ENCODE peak calls at places on chromosomes 5 and 9, in six cellular contexts. W is GM12892, F is K562, R is HepG2, E is H1, O is GM12878. D is an unnamed sample.

GRCh38 chr5:134539732-134540131 is 14.3 kb downstream of the JADE2 start:
- DNase-seq in W (no peak), O (no peak), R (no peak), E (peak), F (no peak), D (no peak)

GRCh38 chr9:88945636-88946333 is 45.5 kb upstream of the S1PR3 start:
- DNase-seq in W (no peak), O (no peak), R (no peak), E (no peak), F (no peak), D (no peak)

GRCh38 chr9:89564257-89564878 is 40.4 kb upstream of the GADD45G start:
- DNase-seq in W (peak), R (peak), F (peak), O (no peak), E (peak), D (peak)

GRCh38 chr9:89814340-89815040 is 209.7 kb downstream of the GADD45G start:
- DNase-seq in F (no peak), O (no peak), R (no peak), W (no peak), E (no peak), D (no peak)

GRCh38 chr5:60339691-60340191 is 360.2 kb downstream of the DEPDC1B start:
- DNase-seq in O (no peak), E (no peak), F (no peak), W (no peak), R (no peak), D (no peak)

GRCh38 chr5:142433526-142434321 is 108.9 kb upstream of the SPRY4 start:
- DNase-seq in E (no peak), W (no peak), F (no peak), R (peak), O (no peak), D (no peak)

GRCh38 chr9:114546851-114547250 is 40.7 kb upstream of the ATP6V1G1 start:
- DNase-seq in E (no peak), R (no peak), W (no peak), O (no peak), F (no peak), D (no peak)

GRCh38 chr9:107737987-107738743 is 248.6 kb upstream of the KLF4 start:
- DNase-seq in R (no peak), F (no peak), E (no peak), O (no peak), W (no peak), D (no peak)

GRCh38 chr5:122415481-122416120 is 103.6 kb downstream of the SNCAIP start:
- DNase-seq in R (peak), F (peak), O (no peak), W (no peak), E (peak), D (no peak)

GRCh38 chr9:19769213-19769612 is 19.6 kb downstream of the SLC24A2 start:
- DNase-seq in O (no peak), R (no peak), W (no peak), E (no peak), F (no peak), D (no peak)

GRCh38 chr9:128575469-128575868 is 23.1 kb downstream of the SPTAN1 start:
- DNase-seq in E (no peak), F (no peak), W (no peak), O (no peak), R (no peak), D (no peak)

GRCh38 chr9:96256800-96257199 is 45.2 kb downstream of the HSD17B3 start:
- DNase-seq in O (no peak), W (no peak), E (no peak), R (peak), F (peak), D (no peak)

GRCh38 chr5:180456792-180457191 is 37.4 kb upstream of the CNOT6 start:
- DNase-seq in O (no peak), W (no peak), E (no peak), R (no peak), F (no peak), D (no peak)

GRCh38 chr5:106415541-106415940 is 1255.2 kb downstream of the EFNA5 start:
- DNase-seq in W (no peak), R (no peak), E (no peak), O (no peak), F (no peak), D (no peak)

GRCh38 chr5:109956884-109957283 is 267.2 kb downstream of the MAN2A1 start:
- DNase-seq in E (no peak), R (no peak), O (no peak), W (no peak), F (no peak), D (no peak)

GRCh38 chr9:109507421-109507838 is 9.3 kb upstream of the PTPN3 start:
- DNase-seq in W (no peak), R (peak), F (no peak), O (no peak), E (no peak), D (no peak)

GRCh38 chr5:142699105-142699720 is 13.3 kb upstream of the FGF1 start:
- DNase-seq in O (peak), R (peak), E (peak), W (peak), F (peak), D (peak)

GRCh38 chr5:33890633-33891032 is 1.2 kb downstream of the ADAMTS12 start:
- DNase-seq in R (no peak), W (no peak), O (no peak), E (no peak), F (no peak), D (peak)

GRCh38 chr5:111694183-111694582 is 62.8 kb downstream of the NREP start:
- DNase-seq in E (no peak), F (no peak), O (no peak), W (no peak), R (no peak), D (no peak)

GRCh38 chr9:109477269-109478203 is 20.6 kb downstream of the PTPN3 start:
- DNase-seq in F (no peak), E (no peak), W (no peak), O (peak), R (peak), D (no peak)

GRCh38 chr5:541148-541887 is 17.1 kb upstream of the SLC9A3 start:
- DNase-seq in O (no peak), F (peak), W (no peak), R (no peak), E (peak), D (no peak)

GRCh38 chr5:136040746-136041415 is 12.1 kb downstream of the TGFBI start:
- DNase-seq in W (no peak), E (no peak), F (no peak), O (no peak), R (no peak), D (no peak)

GRCh38 chr9:78054180-78054579 is 22.6 kb upstream of the GNAQ start:
- DNase-seq in W (no peak), E (no peak), F (no peak), R (no peak), O (no peak), D (no peak)

GRCh38 chr5:38738898-38739743 is 106.7 kb upstream of the OSMR start:
- DNase-seq in W (no peak), E (no peak), O (no peak), F (no peak), R (no peak), D (no peak)

GRCh38 chr5:91225848-91226686 is 157.1 kb downstream of the ARRDC3 start:
- DNase-seq in E (peak), W (no peak), O (peak), R (peak), F (peak), D (peak)

GRCh38 chr9:6978591-6978990 is 220.8 kb downstream of the KDM4C start:
- DNase-seq in E (no peak), R (no peak), F (no peak), W (no peak), O (no peak), D (no peak)

GRCh38 chr9:971901-972511 is 4.4 kb upstream of the DMRT3 start:
- DNase-seq in W (no peak), E (peak), F (no peak), O (no peak), R (no peak), D (no peak)

GRCh38 chr5:132012385-132013005 is 1.0 kb upstream of the ACSL6 start:
- DNase-seq in O (no peak), E (peak), R (peak), W (no peak), F (peak), D (no peak)

GRCh38 chr5:178625679-178626483 is 969 bp downstream of the CLK4 start:
- DNase-seq in E (no peak), O (no peak), R (no peak), W (no peak), F (peak), D (no peak)

GRCh38 chr9:73151653-73152382 is at the start of gene ANXA1:
- DNase-seq in O (no peak), F (peak), E (no peak), R (no peak), W (no peak), D (no peak)

GRCh38 chr5:132026516-132027008 is 15.1 kb upstream of the ACSL6 start:
- DNase-seq in W (no peak), R (no peak), E (no peak), O (no peak), F (no peak), D (no peak)

GRCh38 chr5:124923131-124923530 is 176.7 kb upstream of the ZNF608 start:
- DNase-seq in R (no peak), F (no peak), E (no peak), W (no peak), O (no peak), D (no peak)

GRCh38 chr5:111530298-111530740 is 18.0 kb upstream of the STARD4 start:
- DNase-seq in O (peak), R (peak), E (no peak), F (peak), W (peak), D (peak)

GRCh38 chr9:959914-960313 is 16.5 kb upstream of the DMRT3 start:
- DNase-seq in E (no peak), W (no peak), O (no peak), R (no peak), F (no peak), D (no peak)

GRCh38 chr9:121888438-121888775 is 204.7 kb downstream of the TTLL11 start:
- DNase-seq in W (no peak), R (no peak), E (no peak), F (no peak), O (no peak), D (no peak)

GRCh38 chr5:80835128-80835527 is 125.0 kb upstream of the RASGRF2 start:
- DNase-seq in E (no peak), R (no peak), W (no peak), F (no peak), O (no peak), D (no peak)

GRCh38 chr5:98275980-98276379 is 497.5 kb upstream of the RGMB start:
- DNase-seq in W (no peak), F (no peak), O (no peak), R (no peak), E (no peak), D (no peak)

DNA sequence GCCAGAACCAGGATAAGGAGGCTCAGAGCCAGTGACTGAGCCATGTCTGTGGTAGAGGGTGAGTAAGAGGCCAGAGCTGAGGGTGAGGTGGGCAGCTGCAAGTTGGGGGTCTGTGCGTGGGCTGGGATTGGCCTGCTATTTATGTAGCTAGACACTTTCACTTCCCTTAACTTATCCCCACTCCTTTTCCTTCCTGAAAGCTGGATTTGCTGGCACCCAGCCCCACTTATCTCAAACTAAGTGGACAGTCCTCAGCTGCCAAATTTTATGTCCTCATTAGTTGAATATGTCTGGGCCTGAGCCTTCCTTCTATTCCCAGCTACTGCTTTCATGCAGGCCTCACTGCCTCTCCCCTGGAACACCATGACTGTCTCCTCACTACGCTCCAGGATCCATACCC is at the start of gene CCL21:
- DNase-seq in R (no peak), W (no peak), E (no peak), O (no peak), F (no peak), D (no peak)
- TF ChIP-seq TAF1 in R (no peak), W (no peak), E (no peak), O (no peak), F (no peak), D (no peak)

DNA sequence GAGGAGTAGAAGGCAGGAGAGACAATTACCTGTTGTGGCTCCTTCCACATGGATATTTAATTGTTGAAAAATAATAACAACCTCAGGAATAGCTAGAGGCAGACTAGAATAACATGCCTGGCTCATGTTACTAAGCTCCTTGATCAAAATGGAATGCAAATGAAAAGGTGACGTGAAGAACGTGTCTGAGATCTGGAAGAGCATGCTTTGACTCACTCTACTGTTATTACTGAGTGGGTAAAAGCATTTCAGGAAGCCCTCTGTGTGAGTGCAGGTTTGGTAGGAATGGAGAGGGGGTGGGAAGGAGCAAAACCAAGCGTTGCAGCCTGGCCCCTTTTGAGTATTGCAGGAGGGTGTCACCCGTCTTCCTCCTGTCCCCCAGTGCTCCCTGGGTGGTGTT is 84.8 kb downstream of the EQTN start:
- DNase-seq in O (no peak), W (no peak), R (no peak), F (no peak), E (no peak), D (no peak)
- TF ChIP-seq POLR2AphosphoS5 in O (no peak), W (no peak), R (no peak), F (no peak), E (no peak), D (no peak)

DNA sequence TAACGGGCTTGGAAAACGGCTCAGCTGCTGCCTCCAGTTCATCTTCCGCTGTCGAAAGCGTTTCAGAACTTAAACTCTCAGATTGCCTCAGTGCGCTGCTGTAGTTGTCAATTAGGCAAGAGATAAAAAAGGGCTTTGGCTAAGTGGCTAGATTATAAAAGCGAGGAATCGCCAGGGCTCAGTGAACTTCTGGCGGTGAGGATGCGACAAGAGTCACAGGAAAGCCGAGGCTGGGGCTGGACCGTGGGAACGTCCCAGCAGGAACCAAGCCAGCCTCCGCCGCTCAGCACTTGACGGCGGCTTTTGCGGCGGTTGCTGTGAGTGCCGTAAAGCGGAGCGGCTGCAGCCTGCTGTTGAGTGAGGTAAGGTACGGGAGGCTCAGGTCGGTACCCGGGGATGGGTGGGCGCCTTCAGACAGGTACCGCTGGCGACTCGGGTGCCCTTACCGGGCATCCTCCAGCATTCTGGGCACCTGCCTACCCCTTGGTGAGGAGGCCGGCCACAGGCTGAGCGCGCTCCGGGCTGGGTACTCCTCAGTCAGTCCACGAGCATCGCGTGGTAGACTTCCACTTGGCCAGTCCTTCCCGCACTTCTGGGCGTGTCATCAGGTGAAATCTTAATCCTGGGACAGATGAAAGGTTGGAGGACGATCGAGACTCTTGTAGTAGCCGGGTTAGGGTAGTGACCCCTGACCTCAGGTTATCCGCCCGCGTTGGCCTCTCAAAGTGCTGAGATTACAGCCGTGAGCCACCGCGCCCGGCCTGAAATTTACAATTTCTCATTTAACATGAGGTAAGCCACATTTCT is at the start of gene FKTN:
- DNase-seq in R (peak), W (peak), E (peak), O (peak), F (peak), D (peak)
- TF ChIP-seq POLR2A in R (peak), W (peak), E (no peak), O (peak), F (peak), D (peak)

DNA sequence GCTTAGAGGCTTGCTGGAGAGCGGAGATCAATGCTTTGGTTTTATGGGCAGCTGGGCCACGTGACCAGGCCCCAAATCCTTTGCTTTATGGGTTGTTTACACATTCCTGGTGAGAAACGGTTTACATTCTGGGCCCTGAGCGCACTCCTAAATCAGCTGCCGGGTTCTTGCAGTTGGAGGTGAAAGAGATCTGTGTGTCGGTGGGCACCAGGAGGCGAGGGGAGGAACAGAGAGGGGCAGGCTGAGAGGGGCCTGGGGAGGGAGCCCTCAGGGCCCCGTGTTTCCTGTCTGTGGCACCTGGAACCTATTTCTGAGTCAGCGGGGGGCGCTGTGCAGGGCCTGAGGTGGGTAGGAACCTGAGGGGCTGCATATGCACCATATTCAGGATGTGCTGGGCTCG is 63.5 kb upstream of the HAND1 start:
- DNase-seq in F (no peak), E (peak), R (no peak), O (no peak), W (no peak), D (no peak)
- TF ChIP-seq TAF1 in F (no peak), E (no peak), R (no peak), O (no peak), W (no peak), D (no peak)

GRCh38 chr9:135504262-135505229 is 4.1 kb downstream of the MRPS2 start:
- DNase-seq in W (peak), F (peak), O (no peak), E (peak), R (peak), D (peak)
- TF ChIP-seq POLR2AphosphoS5 in W (peak), F (peak), O (no peak), E (peak), R (no peak), D (no peak)

D was measured in GM12891.